ENCODE peak calls at places on chromosome 10, in four cellular contexts. X is HFF-Myc, H is HL-60, A is psoas muscle. F is an unnamed sample.

GRCh38 chr10:124997791-124998623 is 56.1 kb downstream of the ZRANB1 start:
- DNase-seq in X (no peak), H (no peak), A (no peak), F (no peak)

GRCh38 chr10:86177483-86178155 is 189.0 kb downstream of the GRID1 start:
- DNase-seq in X (no peak), H (no peak), A (no peak), F (no peak)

GRCh38 chr10:109616356-109616755 is 307.0 kb downstream of the XPNPEP1 start:
- DNase-seq in X (no peak), H (no peak), A (no peak), F (no peak)

GRCh38 chr10:15361131-15361530 is 10.0 kb downstream of the FAM171A1 start:
- DNase-seq in X (no peak), H (no peak), A (no peak), F (no peak)

GRCh38 chr10:71909399-71910083 is 54.7 kb upstream of the CHST3 start:
- DNase-seq in X (no peak), H (no peak), A (no peak), F (no peak)

GRCh38 chr10:100970076-100970913 is 991 bp downstream of the SEMA4G start:
- DNase-seq in X (no peak), H (no peak), A (no peak), F (peak; percentile 89)

GRCh38 chr10:60646966-60647796 is 131.1 kb upstream of the CDK1 start:
- DNase-seq in X (peak; percentile 58), H (no peak), A (no peak), F (peak; percentile 78)

GRCh38 chr10:73627300-73627699 is 14.0 kb downstream of the MYOZ1 start:
- DNase-seq in X (no peak), H (no peak), A (no peak), F (no peak)

GRCh38 chr10:29239569-29240472 is 49.0 kb upstream of the LYZL1 start:
- DNase-seq in X (no peak), H (no peak), A (no peak), F (no peak)

GRCh38 chr10:102230264-102230860 is 4.3 kb downstream of the ELOVL3 start:
- DNase-seq in X (peak; percentile 12), H (no peak), A (peak; percentile 68), F (peak; percentile 54)

GRCh38 chr10:111077715-111078504 is 1.1 kb downstream of the ADRA2A start:
- DNase-seq in X (no peak), H (no peak), A (peak; percentile 29), F (peak; percentile 57)

GRCh38 chr10:97119058-97119832 is 66.5 kb downstream of the SLIT1 start:
- DNase-seq in X (no peak), H (no peak), A (no peak), F (no peak)

GRCh38 chr10:58210160-58210559 is 57.5 kb downstream of the IPMK start:
- DNase-seq in X (no peak), H (no peak), A (no peak), F (no peak)

GRCh38 chr10:26628395-26628794 is 69.1 kb upstream of the PDSS1 start:
- DNase-seq in X (no peak), H (no peak), A (no peak), F (no peak)

GRCh38 chr10:43093423-43094090 is 16.7 kb downstream of the RET start:
- DNase-seq in X (no peak), H (no peak), A (no peak), F (no peak)

GRCh38 chr10:20630092-20630643 is 266.9 kb downstream of the NEBL start:
- DNase-seq in X (no peak), H (no peak), A (no peak), F (no peak)

GRCh38 chr10:18880530-18880929 is 168.1 kb upstream of the MALRD1 start:
- DNase-seq in X (no peak), H (no peak), A (no peak), F (no peak)

GRCh38 chr10:44650576-44651394 is 260.4 kb upstream of the TMEM72 start:
- DNase-seq in X (no peak), H (no peak), A (no peak), F (no peak)

GRCh38 chr10:33193057-33193866 is 141.2 kb downstream of the NRP1 start:
- DNase-seq in X (peak; percentile 69), H (peak; percentile 47), A (peak; percentile 73), F (peak; percentile 88)

GRCh38 chr10:58897708-58898107 is 278.7 kb upstream of the PHYHIPL start:
- DNase-seq in X (no peak), H (no peak), A (no peak), F (no peak)

GRCh38 chr10:88932539-88933256 is 19.9 kb downstream of the ACTA2 start:
- DNase-seq in X (peak; percentile 83), H (no peak), A (peak; percentile 24), F (no peak)

GRCh38 chr10:85043207-85043606 is 714.8 kb downstream of the CCSER2 start:
- DNase-seq in X (no peak), H (no peak), A (no peak), F (no peak)

GRCh38 chr10:98028168-98028770 is 2.2 kb downstream of the CRTAC1 start:
- DNase-seq in X (peak; percentile 22), H (peak; percentile 28), A (no peak), F (no peak)

GRCh38 chr10:50988792-50989191 is 85.5 kb upstream of the PRKG1 start:
- DNase-seq in X (no peak), H (no peak), A (no peak), F (no peak)

GRCh38 chr10:3584926-3585784 is 199.9 kb downstream of the KLF6 start:
- DNase-seq in X (no peak), H (no peak), A (no peak), F (no peak)

GRCh38 chr10:13712799-13713581 is 126.2 kb downstream of the PRPF18 start:
- DNase-seq in X (peak; percentile 97), H (peak; percentile 58), A (peak; percentile 88), F (peak; percentile 53)

GRCh38 chr10:90418869-90419652 is 438.8 kb downstream of the HTR7 start:
- DNase-seq in X (peak; percentile 59), H (no peak), A (no peak), F (no peak)

GRCh38 chr10:124016795-124017375 is 76.5 kb downstream of the CHST15 start:
- DNase-seq in X (no peak), H (no peak), A (no peak), F (peak; percentile 22)

GRCh38 chr10:119055472-119055871 is 25.1 kb downstream of the EIF3A start:
- DNase-seq in X (no peak), H (no peak), A (no peak), F (no peak)

GRCh38 chr10:74841265-74841973 is 15.0 kb downstream of the KAT6B start:
- DNase-seq in X (no peak), H (no peak), A (no peak), F (no peak)

GRCh38 chr10:58641708-58642107 is 129.0 kb downstream of the BICC1 start:
- DNase-seq in X (no peak), H (no peak), A (no peak), F (no peak)

GRCh38 chr10:112461029-112461887 is 14.2 kb downstream of the VTI1A start:
- DNase-seq in X (no peak), H (no peak), A (no peak), F (no peak)

GRCh38 chr10:29879862-29880261 is 179.5 kb downstream of the JCAD start:
- DNase-seq in X (no peak), H (no peak), A (no peak), F (no peak)

GRCh38 chr10:27558612-27559020 is 54.5 kb downstream of the RAB18 start:
- DNase-seq in X (peak; percentile 57), H (no peak), A (peak; percentile 29), F (peak; percentile 67)

GRCh38 chr10:115092555-115093285 is 445 bp upstream of the ATRNL1 start:
- DNase-seq in X (no peak), H (no peak), A (peak; percentile 29), F (no peak)

GRCh38 chr10:60901561-60902235 is 42.3 kb downstream of the RHOBTB1 start:
- DNase-seq in X (no peak), H (no peak), A (peak; percentile 60), F (no peak)

GRCh38 chr10:62422068-62422590 is 48.0 kb downstream of the ZNF365 start:
- DNase-seq in X (peak; percentile 81), H (no peak), A (no peak), F (no peak)
- TF ChIP-seq CTCF in X (peak; percentile 23), H (no peak), A (no peak), F (no peak)

DNA sequence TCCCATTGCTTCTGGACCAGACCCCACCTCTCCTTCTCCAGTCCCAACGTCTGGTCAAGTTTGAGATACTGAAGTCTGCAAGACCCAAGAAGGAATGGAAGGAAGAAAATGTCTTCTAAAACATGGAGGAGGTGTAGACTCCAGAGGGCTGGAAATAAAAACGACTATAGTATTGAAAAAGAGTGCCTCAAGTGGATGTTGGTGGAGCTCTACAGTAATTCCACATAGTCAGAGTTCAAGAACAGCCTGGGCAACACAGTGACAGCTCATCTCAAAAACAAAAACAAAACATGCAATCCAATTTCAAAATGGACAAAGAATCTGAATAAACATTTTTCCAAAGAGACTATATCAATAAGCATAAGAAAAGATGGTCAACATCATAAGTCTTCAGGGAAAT is 2.3 kb upstream of the PCGF6 start:
- DNase-seq in X (no peak), H (no peak), A (no peak), F (no peak)
- TF ChIP-seq CTCF in X (no peak), H (no peak), A (no peak), F (no peak)

DNA sequence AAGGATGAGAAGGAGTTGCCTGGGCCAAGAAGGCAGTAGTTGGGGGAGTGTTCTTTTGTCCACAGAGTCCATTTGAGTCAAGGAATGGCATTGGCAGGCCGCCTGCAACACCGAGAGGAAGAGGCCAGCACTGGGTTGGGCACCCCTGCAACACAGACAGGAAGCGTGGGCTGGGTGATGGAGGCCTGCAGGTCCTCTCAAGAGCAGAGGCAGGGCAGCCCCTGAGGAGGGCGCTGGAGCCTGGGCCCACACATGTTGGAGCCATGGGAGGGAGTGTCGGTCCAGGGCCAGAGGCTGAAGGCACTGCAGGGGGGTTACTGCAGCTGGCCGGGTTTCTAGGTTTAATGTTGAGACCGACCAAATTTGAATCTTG is 137.3 kb downstream of the PTPN20 start:
- DNase-seq in X (no peak), H (no peak), A (peak; percentile 26), F (no peak)
- TF ChIP-seq CTCF in X (no peak), H (no peak), A (no peak), F (no peak)

DNA sequence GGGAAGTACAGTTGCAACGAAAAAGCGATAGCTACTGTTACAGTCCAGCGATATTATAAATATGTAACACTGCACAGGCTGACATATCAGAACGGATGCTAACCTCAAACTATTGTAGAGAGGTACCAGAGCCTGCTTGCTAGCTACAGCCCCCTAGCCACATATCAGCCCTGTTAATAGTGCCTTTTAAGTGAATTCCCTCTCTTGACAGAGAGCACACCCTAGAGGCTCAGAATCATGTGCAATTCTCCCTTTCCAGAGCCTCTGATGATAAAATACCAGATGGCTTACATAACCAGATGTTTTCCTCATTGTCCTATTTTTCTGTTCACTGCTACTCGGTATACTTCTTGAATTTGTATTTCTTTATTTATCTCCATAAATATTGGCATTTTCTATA is 960.7 kb upstream of the CELF2 start:
- DNase-seq in X (no peak), H (no peak), A (no peak), F (no peak)
- TF ChIP-seq CTCF in X (no peak), H (no peak), A (no peak), F (no peak)

F was measured in mucosa of descending colon.